ENCODE peak calls at places on chromosome 9, in eight cellular contexts. O is transverse colon, W is A549, Q is GM12878, L is stomach, I is suprapubic skin, C is K562, N is HepG2. U is an unnamed sample. For H3K9me3, the result is how much of the 10 kb centered on the place peaks cover.

GRCh38 chr9:13429271-13429670 is 149.8 kb upstream of the MPDZ start:
- DNase-seq in O (no peak), W (no peak), Q (no peak), L (no peak), I (no peak), C (no peak), N (no peak), U (no peak)

GRCh38 chr9:22008662-22009562 is at the start of gene CDKN2B:
- DNase-seq in O (peak), W (no peak), Q (no peak), L (peak), I (peak), C (no peak), N (peak), U (peak)

GRCh38 chr9:92234503-92234902 is 59.0 kb downstream of the IARS1 start:
- DNase-seq in O (no peak), W (no peak), Q (no peak), L (no peak), I (no peak), C (no peak), N (no peak), U (no peak)

GRCh38 chr9:114558027-114558675 is 29.4 kb upstream of the ATP6V1G1 start:
- DNase-seq in O (no peak), W (no peak), Q (no peak), L (no peak), I (no peak), C (no peak), N (peak), U (no peak)

GRCh38 chr9:115276621-115277020 is 158.7 kb upstream of the TNC start:
- DNase-seq in O (no peak), W (no peak), Q (no peak), L (no peak), I (no peak), C (no peak), N (no peak), U (no peak)

GRCh38 chr9:126624453-126624872 is 10.7 kb downstream of the LMX1B start:
- DNase-seq in O (no peak), W (no peak), Q (no peak), L (no peak), I (no peak), C (no peak), N (no peak), U (no peak)

GRCh38 chr9:70411141-70411929 is 3.1 kb downstream of the KLF9 start:
- DNase-seq in O (peak), W (no peak), Q (no peak), L (peak), I (peak), C (peak), N (peak), U (peak)

GRCh38 chr9:96014078-96014477 is 138.6 kb downstream of the ERCC6L2 start:
- DNase-seq in O (peak), W (no peak), Q (no peak), L (no peak), I (no peak), C (no peak), N (no peak), U (no peak)

GRCh38 chr9:37776328-37776727 is 8.5 kb downstream of the EXOSC3 start:
- DNase-seq in O (no peak), W (no peak), Q (no peak), L (no peak), I (no peak), C (no peak), N (no peak), U (no peak)

DNA sequence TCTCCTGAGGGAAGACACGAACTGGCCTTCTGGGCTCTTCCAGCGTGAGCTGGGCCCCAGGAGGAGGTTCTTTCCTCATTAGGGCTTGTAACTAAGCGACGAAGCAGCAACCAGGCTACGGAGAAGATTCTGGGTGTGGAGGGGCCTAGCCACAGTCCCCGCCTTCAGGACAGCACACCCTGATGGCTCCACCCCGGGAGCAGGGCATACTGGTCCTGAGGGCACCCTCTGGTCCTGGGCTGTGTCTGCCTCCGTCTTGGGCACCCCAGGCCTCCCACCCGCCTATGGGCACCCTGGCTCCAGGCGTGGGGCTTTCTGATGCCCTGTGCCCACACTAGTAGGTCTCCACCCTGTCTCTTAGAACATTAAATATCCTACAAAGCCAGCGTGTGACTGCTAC is 136.4 kb downstream of the OLFM1 start:
- DNase-seq in O (no peak), W (no peak), Q (no peak), L (no peak), I (no peak), C (no peak), N (no peak), U (no peak)
- H3K9me3 ChIP-seq in O (under half), W (under half), Q (under half), L (under half), I (under half), C (under half), N (under half), U (under half)

GRCh38 chr9:133429641-133430161 is 7.5 kb downstream of the ADAMTS13 start:
- DNase-seq in O (peak), W (peak), Q (no peak), L (peak), I (no peak), C (peak), N (peak), U (no peak)
- TF ChIP-seq EP300 in O (no peak), W (no peak), Q (no peak), L (no peak), I (no peak), C (no peak), N (no peak), U (no peak)

GRCh38 chr9:128193469-128194096 is 2.2 kb upstream of the CIZ1 start:
- DNase-seq in O (no peak), W (no peak), Q (no peak), L (no peak), I (no peak), C (no peak), N (no peak), U (no peak)

GRCh38 chr9:128190013-128190412 is 1.4 kb downstream of the CIZ1 start:
- DNase-seq in O (no peak), W (no peak), Q (no peak), L (no peak), I (no peak), C (no peak), N (no peak), U (no peak)

GRCh38 chr9:128190516-128191405 is 611 bp downstream of the CIZ1 start:
- DNase-seq in O (peak), W (no peak), Q (no peak), L (no peak), I (no peak), C (peak), N (no peak), U (no peak)

GRCh38 chr9:128191406-128192046 is at the start of gene CIZ1:
- DNase-seq in O (peak), W (peak), Q (no peak), L (peak), I (peak), C (peak), N (peak), U (peak)

GRCh38 chr9:128192601-128193371 is 1.4 kb upstream of the CIZ1 start:
- DNase-seq in O (peak), W (peak), Q (no peak), L (peak), I (peak), C (peak), N (no peak), U (peak)
- TF ChIP-seq CTCF in O (no peak), W (peak), Q (no peak), L (no peak), I (no peak), C (no peak), N (no peak), U (no peak)

GRCh38 chr9:137878146-137878941 is 762 bp downstream of the CACNA1B start:
- DNase-seq in O (no peak), W (no peak), Q (no peak), L (no peak), I (no peak), C (peak), N (no peak), U (no peak)
- H3K9me3 ChIP-seq in O (under half), W (under half), Q (under half), L (under half), I (under half), C (under half), N (under half), U (under half)

GRCh38 chr9:93450817-93451761 is at the start of gene FAM120A:
- DNase-seq in O (peak), W (peak), Q (no peak), L (peak), I (peak), C (peak), N (peak), U (peak)
- TF ChIP-seq EP300 in O (no peak), W (no peak), Q (no peak), L (no peak), I (no peak), C (no peak), N (no peak), U (no peak)

U was measured in tibial nerve.